ENCODE peak calls at places on chromosome 1, in eight cellular contexts. X, P, E, T, D, K, S and U are unnamed samples.
A peak's percentile ranks its signal among the peaks of the same experiment; 100 is the strongest.

GRCh38 chr1:212514782-212515181 is 82.1 kb downstream of the NENF start:
- DNase-seq in D (no peak), S (no peak), K (no peak), P (peak; percentile 69), X (peak; percentile 68), E (peak; percentile 53), T (no peak), U (no peak)

GRCh38 chr1:184051138-184051484 is 419 bp upstream of the TSEN15 start:
- DNase-seq in P (no peak), X (no peak), S (no peak), K (no peak), D (no peak), T (no peak), E (no peak), U (no peak)

GRCh38 chr1:154595621-154596020 is 12.4 kb downstream of the ADAR start:
- DNase-seq in X (no peak), T (no peak), K (no peak), S (no peak), P (no peak), E (no peak), D (no peak), U (no peak)

GRCh38 chr1:110123224-110123623 is 11.0 kb downstream of the UBL4B start:
- DNase-seq in K (no peak), X (no peak), P (no peak), E (no peak), S (no peak), D (no peak), T (no peak), U (no peak)

GRCh38 chr1:231558711-231559205 is 30.3 kb downstream of the TSNAX start:
- DNase-seq in S (no peak), K (no peak), T (no peak), P (no peak), D (no peak), X (no peak), E (no peak), U (no peak)

GRCh38 chr1:204826970-204827369 is 43.7 kb upstream of the NFASC start:
- DNase-seq in K (no peak), T (peak; percentile 22), P (peak; percentile 91), X (peak; percentile 90), E (peak; percentile 40), D (no peak), S (no peak), U (peak; percentile 58)

GRCh38 chr1:24442764-24443163 is 27.2 kb downstream of the NIPAL3 start:
- DNase-seq in D (no peak), S (no peak), T (no peak), P (no peak), X (no peak), K (no peak), E (no peak), U (no peak)

GRCh38 chr1:241600496-241600901 is 39.7 kb downstream of the CHML start:
- DNase-seq in K (peak; percentile 23), T (no peak), P (no peak), X (no peak), E (peak; percentile 27), S (no peak), D (no peak), U (peak; percentile 10)

GRCh38 chr1:103250441-103250861 is 142.1 kb upstream of the COL11A1 start:
- DNase-seq in E (peak; percentile 8), X (peak; percentile 98), D (peak; percentile 50), S (no peak), P (peak; percentile 74), K (no peak), T (no peak), U (no peak)

GRCh38 chr1:166884040-166884642 is 8.1 kb upstream of the TADA1 start:
- DNase-seq in P (peak; percentile 94), E (peak; percentile 65), K (no peak), X (peak; percentile 87), S (no peak), D (no peak), T (no peak), U (no peak)

GRCh38 chr1:157359309-157360020 is 192.8 kb downstream of the FCRL5 start:
- DNase-seq in K (no peak), S (no peak), T (peak; percentile 82), X (no peak), E (peak; percentile 39), P (no peak), D (no peak), U (no peak)

GRCh38 chr1:172429324-172430127 is 9.0 kb downstream of the C1orf105 start:
- DNase-seq in K (peak; percentile 34), T (peak; percentile 65), S (no peak), X (peak; percentile 79), D (peak; percentile 68), P (peak; percentile 81), E (peak; percentile 78), U (peak; percentile 71)

GRCh38 chr1:98102369-98103030 is 181.7 kb upstream of the DPYD start:
- DNase-seq in S (no peak), K (no peak), D (no peak), T (no peak), E (peak; percentile 6), X (no peak), P (no peak), U (no peak)

DNA sequence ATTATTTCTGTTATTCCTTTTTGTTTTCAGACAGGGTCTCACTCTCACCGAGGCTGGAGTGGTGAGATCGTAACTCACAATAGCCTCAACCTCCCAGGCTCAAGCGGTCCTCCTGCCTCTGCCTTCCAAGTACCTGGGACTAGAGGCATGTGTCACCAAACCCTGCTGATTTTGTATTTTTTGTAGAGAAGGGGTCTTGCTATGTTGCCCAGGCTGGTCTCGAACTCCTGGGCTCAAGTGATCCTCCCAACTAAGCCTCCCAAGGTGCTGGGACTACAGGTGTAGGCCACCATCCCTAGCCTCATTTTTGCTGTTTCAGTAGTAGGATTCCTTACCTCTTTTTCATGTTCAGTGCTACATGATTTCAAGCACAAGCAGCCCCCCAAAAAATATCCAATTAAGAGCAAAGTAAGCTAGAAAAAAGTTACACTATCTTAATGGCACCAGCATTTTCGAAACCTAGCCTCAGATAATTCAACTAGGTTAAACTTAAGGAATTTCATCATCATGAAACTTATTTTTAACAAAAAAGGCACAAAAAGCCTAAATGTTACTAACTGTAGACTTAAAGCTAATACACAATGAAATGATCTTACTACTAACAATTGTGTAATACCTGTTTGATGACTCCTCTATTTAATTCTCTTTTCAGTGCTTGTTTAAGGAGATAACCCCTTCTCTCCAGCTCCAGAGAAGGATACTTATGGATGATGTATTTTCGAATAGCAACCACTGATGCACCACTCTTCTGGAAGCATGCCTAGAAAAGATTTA is 16.6 kb downstream of the HP1BP3 start:
- DNase-seq in P (no peak), K (no peak), T (no peak), S (no peak), X (no peak), E (no peak), D (no peak), U (no peak)
- H3K79me2 ChIP-seq in P (no peaks in the 10 kb centered on the region), K (no peaks in the 10 kb centered on the region), T (peaks cover 21% of the 10 kb centered on the region), S (peaks cover 8% of the 10 kb centered on the region), X (no peaks in the 10 kb centered on the region), E (peaks cover 47% of the 10 kb centered on the region), D (no peaks in the 10 kb centered on the region), U (peaks cover 13% of the 10 kb centered on the region)

GRCh38 chr1:3397311-3397710 is 57.2 kb upstream of the ARHGEF16 start:
- DNase-seq in S (no peak), E (no peak), T (no peak), K (no peak), D (no peak), P (no peak), X (no peak), U (no peak)
- H3K79me2 ChIP-seq in S (no peaks in the 10 kb centered on the region), E (no peaks in the 10 kb centered on the region), T (no peaks in the 10 kb centered on the region), K (no peaks in the 10 kb centered on the region), D (no peaks in the 10 kb centered on the region), P (no peaks in the 10 kb centered on the region), X (no peaks in the 10 kb centered on the region), U (no peaks in the 10 kb centered on the region)

GRCh38 chr1:61125895-61126294 is 43.5 kb downstream of the NFIA start:
- DNase-seq in K (no peak), T (no peak), P (no peak), X (no peak), E (no peak), D (no peak), S (no peak), U (no peak)

GRCh38 chr1:61123321-61123720 is 41.0 kb downstream of the NFIA start:
- DNase-seq in D (no peak), E (no peak), X (no peak), K (no peak), S (no peak), P (no peak), T (no peak), U (no peak)

GRCh38 chr1:61124691-61125090 is 42.3 kb downstream of the NFIA start:
- DNase-seq in K (no peak), P (no peak), D (no peak), S (no peak), X (no peak), T (no peak), E (no peak), U (no peak)

GRCh38 chr1:61124078-61124477 is 41.7 kb downstream of the NFIA start:
- DNase-seq in P (no peak), K (no peak), S (no peak), D (no peak), X (no peak), E (no peak), T (no peak), U (no peak)

GRCh38 chr1:61125263-61125662 is 42.9 kb downstream of the NFIA start:
- DNase-seq in X (no peak), P (no peak), K (no peak), T (no peak), E (no peak), D (no peak), S (no peak), U (no peak)
- H3K79me2 ChIP-seq in X (no peaks in the 10 kb centered on the region), P (no peaks in the 10 kb centered on the region), K (no peaks in the 10 kb centered on the region), T (no peaks in the 10 kb centered on the region), E (peaks cover 61% of the 10 kb centered on the region), D (peaks cover 22% of the 10 kb centered on the region), S (peaks cover 3% of the 10 kb centered on the region), U (no peaks in the 10 kb centered on the region)

GRCh38 chr1:185062710-185063370 is 17.5 kb downstream of the RNF2 start:
- DNase-seq in P (no peak), D (no peak), T (no peak), K (no peak), S (no peak), X (no peak), E (no peak), U (no peak)
- H3K79me2 ChIP-seq in P (peaks cover 100% of the 10 kb centered on the region), D (peaks cover 80% of the 10 kb centered on the region), T (peaks cover 5% of the 10 kb centered on the region), K (no peaks in the 10 kb centered on the region), S (peaks cover 38% of the 10 kb centered on the region), X (peaks cover 65% of the 10 kb centered on the region), E (peaks cover 98% of the 10 kb centered on the region), U (peaks cover 59% of the 10 kb centered on the region)

DNA sequence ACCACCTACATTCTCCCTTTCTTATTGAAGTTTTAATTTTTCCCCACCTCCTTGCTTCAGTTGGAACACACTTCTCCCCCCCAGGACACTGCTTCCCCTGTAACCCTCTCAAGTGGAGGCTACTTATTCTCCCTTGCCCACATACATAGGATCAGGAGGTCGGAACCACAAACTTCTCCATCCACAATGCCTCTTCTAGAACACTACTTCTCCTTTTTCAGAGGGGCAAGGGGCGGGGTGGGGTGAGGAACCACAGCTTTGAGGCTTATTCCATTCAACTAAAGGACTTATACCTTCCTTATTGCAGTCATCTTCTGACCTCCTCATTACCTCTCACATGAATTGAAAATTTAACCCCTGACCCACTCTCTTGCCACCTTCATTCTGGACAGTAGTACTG is 81.3 kb downstream of the NEK7 start:
- DNase-seq in K (no peak), S (no peak), P (no peak), X (no peak), E (no peak), D (no peak), T (no peak), U (peak; percentile 11)
- H3K79me2 ChIP-seq in K (no peaks in the 10 kb centered on the region), S (peaks cover 27% of the 10 kb centered on the region), P (no peaks in the 10 kb centered on the region), X (no peaks in the 10 kb centered on the region), E (peaks cover 19% of the 10 kb centered on the region), D (no peaks in the 10 kb centered on the region), T (peaks cover 9% of the 10 kb centered on the region), U (no peaks in the 10 kb centered on the region)

GRCh38 chr1:165056914-165057313 is 299.6 kb downstream of the LMX1A start:
- DNase-seq in E (peak; percentile 21), K (no peak), D (no peak), S (no peak), X (no peak), P (no peak), T (no peak), U (no peak)
- H3K79me2 ChIP-seq in E (no peaks in the 10 kb centered on the region), K (no peaks in the 10 kb centered on the region), D (no peaks in the 10 kb centered on the region), S (no peaks in the 10 kb centered on the region), X (no peaks in the 10 kb centered on the region), P (no peaks in the 10 kb centered on the region), T (no peaks in the 10 kb centered on the region), U (no peaks in the 10 kb centered on the region)